ENCODE peak calls at places on chromosomes 6 and 20, in seven cellular contexts. V, P, J, X, Y, Q and B are unnamed samples.

GRCh38 chr20:62360854-62361798 is 6.0 kb downstream of the LAMA5 start:
- DNase-seq in X (peak; percentile 86), P (no peak), V (no peak), J (no peak), Y (no peak), Q (no peak), B (no peak)

GRCh38 chr6:17115251-17116089 is 13.6 kb downstream of the STMND1 start:
- DNase-seq in V (no peak), J (peak; percentile 79), X (no peak), Q (peak; percentile 95), Y (no peak), P (no peak), B (no peak)

GRCh38 chr6:112956696-112957525 is 609.8 kb downstream of the RFPL4B start:
- DNase-seq in J (peak; percentile 39), V (no peak), Y (no peak), Q (peak; percentile 98), X (no peak), P (peak; percentile 10), B (no peak)

GRCh38 chr6:113843500-113844068 is 13.6 kb upstream of the MARCKS start:
- DNase-seq in P (no peak), Y (no peak), J (no peak), V (no peak), Q (no peak), X (no peak), B (no peak)

GRCh38 chr6:89404512-89404911 is 7.6 kb downstream of the RRAGD start:
- DNase-seq in Q (no peak), V (no peak), Y (no peak), X (no peak), P (no peak), J (no peak), B (no peak)

GRCh38 chr20:60055740-60056139 is 97.5 kb downstream of the CDH26 start:
- DNase-seq in J (peak; percentile 30), Y (no peak), Q (no peak), X (peak; percentile 70), V (no peak), P (no peak), B (no peak)

GRCh38 chr6:15872252-15873103 is 209.7 kb upstream of the DTNBP1 start:
- DNase-seq in J (no peak), P (no peak), Q (peak; percentile 38), V (no peak), X (no peak), Y (no peak), B (no peak)

GRCh38 chr6:3467996-3468395 is 11.1 kb upstream of the SLC22A23 start:
- DNase-seq in Q (no peak), V (no peak), Y (no peak), J (no peak), P (no peak), X (no peak), B (no peak)

GRCh38 chr6:167547751-167548150 is 222.9 kb downstream of the TTLL2 start:
- DNase-seq in P (no peak), X (no peak), Q (peak; percentile 43), J (no peak), Y (no peak), V (no peak), B (no peak)

GRCh38 chr6:148892247-148892646 is 145.4 kb downstream of the UST start:
- DNase-seq in Q (no peak), P (no peak), X (no peak), Y (no peak), J (peak; percentile 29), V (no peak), B (no peak)

GRCh38 chr6:126804255-126805064 is 314.0 kb upstream of the RSPO3 start:
- DNase-seq in V (peak; percentile 17), Q (peak; percentile 30), J (peak; percentile 33), P (peak; percentile 25), X (no peak), Y (peak; percentile 30), B (peak; percentile 15)

GRCh38 chr6:126805861-126806260 is 312.6 kb upstream of the RSPO3 start:
- DNase-seq in Y (no peak), P (no peak), V (no peak), Q (peak; percentile 37), X (no peak), J (no peak), B (no peak)

GRCh38 chr6:126797981-126798380 is 320.5 kb upstream of the RSPO3 start:
- DNase-seq in X (no peak), Y (no peak), J (no peak), Q (peak; percentile 42), V (no peak), P (no peak), B (no peak)

DNA sequence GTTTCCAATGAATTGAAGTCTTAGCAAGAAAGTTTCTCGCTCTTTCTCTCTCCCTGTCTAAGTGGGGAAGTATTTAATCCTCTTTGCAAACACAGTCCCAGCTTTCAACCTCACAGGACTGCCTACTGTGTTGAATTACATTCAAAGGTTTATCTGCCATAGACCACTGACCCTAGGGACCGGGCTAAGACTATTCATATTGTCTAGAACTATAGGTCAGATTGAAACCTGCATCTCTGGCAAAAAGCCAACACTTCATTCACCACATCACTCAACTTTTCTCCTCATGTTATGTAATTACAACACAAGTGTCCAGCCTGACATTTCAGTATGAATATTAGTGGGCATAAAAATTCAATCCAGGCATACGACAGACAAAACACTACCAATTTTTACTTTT is 314.7 kb upstream of the RSPO3 start:
- DNase-seq in Y (no peak), P (no peak), X (no peak), J (no peak), V (no peak), Q (no peak), B (no peak)
- TF ChIP-seq CTCF in Y (no peak), P (no peak), X (no peak), J (no peak), V (no peak), Q (no peak), B (no peak)

GRCh38 chr20:57593134-57593886 is 26.9 kb downstream of the ZBP1 start:
- DNase-seq in V (peak; percentile 26), X (peak; percentile 78), P (peak; percentile 45), Q (no peak), J (no peak), Y (no peak), B (no peak)
- TF ChIP-seq CTCF in V (no peak), X (no peak), P (no peak), Q (no peak), J (no peak), Y (no peak), B (no peak)

DNA sequence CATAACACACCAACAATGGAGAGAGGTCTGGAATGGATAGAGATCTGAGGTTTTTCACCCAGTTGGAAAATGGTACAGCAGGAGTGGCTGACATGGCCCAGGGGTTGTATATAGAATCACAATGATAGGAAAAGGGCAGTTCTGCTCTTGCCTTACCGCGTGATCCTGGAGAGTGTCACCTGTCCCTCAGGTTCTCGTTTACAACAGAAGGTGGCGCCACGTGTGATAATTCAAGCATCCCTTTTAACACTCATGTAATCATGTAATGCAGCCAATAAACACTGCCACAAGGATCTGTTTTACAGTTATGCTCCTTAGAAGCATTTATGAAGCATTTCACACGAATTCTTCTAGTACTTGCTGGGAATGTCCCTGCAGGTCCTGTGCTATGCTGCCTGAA is 12.9 kb upstream of the WFDC2 start:
- DNase-seq in Y (peak; percentile 29), J (peak; percentile 40), P (peak; percentile 22), V (peak; percentile 47), Q (no peak), X (no peak), B (peak; percentile 36)
- TF ChIP-seq CTCF in Y (peak; percentile 58), J (peak; percentile 52), P (peak; percentile 39), V (peak; percentile 71), Q (no peak), X (peak; percentile 25), B (no peak)

DNA sequence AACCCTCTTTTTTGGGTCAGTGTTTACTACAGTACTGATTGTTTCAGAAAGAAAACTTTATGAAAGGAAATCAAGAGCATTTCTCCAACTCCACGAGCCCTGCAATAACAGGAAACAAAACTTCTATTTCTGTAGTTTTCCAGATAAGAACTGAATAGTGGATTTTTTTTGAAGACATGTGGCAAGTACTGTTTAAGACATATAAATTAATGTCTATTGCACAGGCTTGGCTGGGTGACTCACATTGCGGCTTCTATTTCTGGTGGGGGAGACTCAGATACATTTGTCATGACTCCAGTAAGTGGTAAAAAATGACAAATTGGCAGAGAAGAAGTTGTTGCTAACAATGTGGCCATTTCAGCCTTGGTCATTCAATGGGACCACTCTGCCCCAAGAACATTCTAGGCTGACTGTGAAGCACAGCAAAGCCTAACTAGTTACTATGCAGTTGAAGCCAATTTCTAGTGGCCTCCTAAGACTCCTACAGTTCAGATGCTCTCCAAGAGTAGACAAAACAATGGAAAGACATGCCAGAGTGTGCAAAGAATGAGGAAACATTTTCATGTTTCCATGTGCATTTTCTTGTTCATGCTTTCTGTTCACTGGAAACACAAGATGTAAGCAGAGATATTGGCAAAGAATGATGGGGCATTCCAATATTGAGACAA is 200.9 kb downstream of the EDN1 start:
- DNase-seq in Y (no peak), X (no peak), V (no peak), Q (peak; percentile 98), P (no peak), J (peak; percentile 77), B (no peak)
- TF ChIP-seq CTCF in Y (no peak), X (no peak), V (no peak), Q (no peak), P (no peak), J (no peak), B (no peak)

GRCh38 chr20:8360035-8360434 is 228.0 kb downstream of the PLCB1 start:
- DNase-seq in Q (no peak), V (peak; percentile 53), J (no peak), P (no peak), Y (no peak), X (no peak), B (no peak)

GRCh38 chr20:8361779-8362178 is 229.7 kb downstream of the PLCB1 start:
- DNase-seq in Q (no peak), Y (no peak), V (no peak), J (no peak), P (no peak), X (no peak), B (no peak)

GRCh38 chr20:8363970-8364733 is 232.1 kb downstream of the PLCB1 start:
- DNase-seq in J (no peak), P (no peak), V (no peak), Y (no peak), X (no peak), Q (no peak), B (no peak)

GRCh38 chr20:8362457-8362856 is 230.4 kb downstream of the PLCB1 start:
- DNase-seq in Y (no peak), Q (peak; percentile 7), V (no peak), X (no peak), P (no peak), J (no peak), B (no peak)

GRCh38 chr20:8361008-8361652 is 229.1 kb downstream of the PLCB1 start:
- DNase-seq in Q (peak; percentile 73), J (peak; percentile 11), Y (no peak), V (peak; percentile 34), P (no peak), X (no peak), B (no peak)
- TF ChIP-seq CTCF in Q (peak; percentile 11), J (no peak), Y (no peak), V (peak; percentile 54), P (no peak), X (peak; percentile 33), B (no peak)